ENCODE peak calls at places on chromosome 16, in ten cellular contexts. X is AG08396, C is ELR, F is heart left ventricle, T is uterus, V is naive B cell, G is AG09309, U is IMR-90, M is neural crest cell, D is SK-N-MC. J is an unnamed sample.

GRCh38 chr16:20899503-20900298 is 457 bp downstream of the DCUN1D3 start:
- DNase-seq in T (no peak), G (no peak), M (peak; percentile 3), D (no peak), X (peak; percentile 21), C (no peak), U (no peak), F (peak; percentile 50), V (no peak), J (no peak)

GRCh38 chr16:65779196-65779595 is 587.3 kb upstream of the CDH5 start:
- DNase-seq in M (no peak), F (no peak), U (no peak), D (no peak), G (no peak), T (no peak), V (no peak), X (no peak), C (no peak), J (no peak)

GRCh38 chr16:20867585-20867984 is 32.6 kb downstream of the DCUN1D3 start:
- DNase-seq in G (no peak), X (peak; percentile 26), V (no peak), D (no peak), F (no peak), M (no peak), U (peak; percentile 46), T (no peak), C (peak; percentile 28), J (peak; percentile 65)

GRCh38 chr16:50088302-50088701 is 22.5 kb downstream of the HEATR3 start:
- DNase-seq in F (no peak), T (no peak), U (no peak), X (no peak), C (no peak), D (no peak), G (no peak), V (no peak), M (no peak), J (no peak)

GRCh38 chr16:57600952-57601580 is 27.4 kb upstream of the ADGRG1 start:
- DNase-seq in V (no peak), D (no peak), G (no peak), U (no peak), F (no peak), C (no peak), T (no peak), M (no peak), X (no peak), J (no peak)

GRCh38 chr16:54630284-54630967 is 300.2 kb upstream of the IRX5 start:
- DNase-seq in T (no peak), X (no peak), G (peak; percentile 59), V (no peak), C (peak; percentile 11), M (no peak), U (no peak), D (no peak), F (no peak), J (peak; percentile 25)

GRCh38 chr16:67934306-67935095 is 2.1 kb downstream of the PSMB10 start:
- DNase-seq in C (no peak), U (no peak), T (no peak), G (no peak), D (no peak), M (no peak), F (no peak), V (no peak), X (no peak), J (no peak)

GRCh38 chr16:7513429-7513828 is 180.8 kb downstream of the RBFOX1 start:
- DNase-seq in M (no peak), T (no peak), F (no peak), G (no peak), X (no peak), C (peak; percentile 0), D (no peak), V (no peak), U (no peak), J (no peak)

GRCh38 chr16:66961065-66961744 is at the start of gene CES3:
- DNase-seq in M (peak; percentile 73), U (peak; percentile 58), G (no peak), D (no peak), X (peak; percentile 77), C (peak; percentile 81), V (peak; percentile 19), T (no peak), F (peak; percentile 64), J (peak; percentile 74)

GRCh38 chr16:68463904-68464303 is 15.6 kb upstream of the SMPD3 start:
- DNase-seq in G (no peak), V (no peak), D (no peak), M (no peak), X (no peak), T (no peak), U (no peak), C (no peak), F (no peak), J (no peak)

GRCh38 chr16:46884513-46885293 is 541 bp downstream of the GPT2 start:
- DNase-seq in T (no peak), V (peak; percentile 6), F (peak; percentile 37), M (peak; percentile 16), U (peak; percentile 20), X (peak; percentile 22), C (peak; percentile 26), G (no peak), D (no peak), J (peak; percentile 35)